ENCODE peak calls at places on chromosomes 7 and 10, in four cellular contexts. M, O, H and I are unnamed samples.

GRCh38 chr7:36048902-36049240 is 104.2 kb upstream of the EEPD1 start:
- DNase-seq in M (peak), O (no peak), H (no peak), I (no peak)

GRCh38 chr10:5565205-5565545 is 40.4 kb downstream of the CALML3 start:
- DNase-seq in M (no peak), O (no peak), H (no peak), I (no peak)

GRCh38 chr7:66043681-66044497 is 31.7 kb upstream of the ASL start:
- DNase-seq in M (no peak), O (no peak), H (no peak), I (no peak)

GRCh38 chr10:63155388-63156028 is 22.4 kb downstream of the NRBF2 start:
- DNase-seq in M (no peak), O (peak), H (no peak), I (no peak)

GRCh38 chr7:43880596-43880995 is 11.3 kb upstream of the MRPS24 start:
- DNase-seq in M (no peak), O (no peak), H (no peak), I (no peak)

GRCh38 chr10:119652361-119652760 is 1.2 kb downstream of the BAG3 start:
- DNase-seq in M (peak), O (no peak), H (peak), I (no peak)

GRCh38 chr10:83960125-83960524 is 179.2 kb upstream of the GHITM start:
- DNase-seq in M (no peak), O (no peak), H (no peak), I (no peak)

GRCh38 chr10:70918851-70919530 is 30.6 kb upstream of the PCBD1 start:
- DNase-seq in M (no peak), O (no peak), H (no peak), I (no peak)

GRCh38 chr10:102770792-102771191 is 27.0 kb downstream of the WBP1L start:
- DNase-seq in M (no peak), O (no peak), H (no peak), I (no peak)

GRCh38 chr7:105656922-105657521 is 75.7 kb upstream of the EFCAB10 start:
- DNase-seq in M (no peak), O (no peak), H (no peak), I (no peak)